ENCODE peak calls at places on chromosomes 7 and 10, in six cellular contexts. M is CD8-positive, alpha-beta memory T cell; D is stimulated activated CD4-positive, alpha-beta T cell treated with anti-CD3 and anti-CD28 coated beads, Interleukin-1b, Interleukin-23, amount 100 ng/mL, for 1 hour; C is NCI-H2081; W is SW 1271; S is occipital lobe. O is an unnamed sample.

GRCh38 chr10:132104471-132105301 is 38.9 kb downstream of the JAKMIP3 start:
- DNase-seq in M (no peak), D (no peak), C (no peak), W (no peak), S (no peak), O (no peak)

GRCh38 chr10:79407811-79408795 is 37.3 kb downstream of the ZCCHC24 start:
- DNase-seq in M (no peak), D (no peak), C (peak), W (no peak), S (no peak), O (no peak)

GRCh38 chr7:30348083-30348560 is 63.7 kb downstream of the ZNRF2 start:
- DNase-seq in M (peak), D (peak), C (no peak), W (peak), S (no peak), O (no peak)

GRCh38 chr7:10889266-10889898 is 84.3 kb upstream of the PHF14 start:
- DNase-seq in M (peak), D (no peak), C (peak), W (peak), S (peak), O (peak)

GRCh38 chr7:117047496-117047895 is 94.2 kb downstream of the ST7 start:
- DNase-seq in M (no peak), D (no peak), C (peak), W (no peak), S (no peak), O (no peak)

GRCh38 chr10:44965104-44965503 is 5.5 kb downstream of the RASSF4 start:
- DNase-seq in M (no peak), D (no peak), C (no peak), W (no peak), S (no peak), O (no peak)

GRCh38 chr10:4176500-4177281 is 391.7 kb upstream of the KLF6 start:
- DNase-seq in M (no peak), D (no peak), C (no peak), W (no peak), S (no peak), O (no peak)

GRCh38 chr10:24255115-24255895 is 46.4 kb downstream of the KIAA1217 start:
- DNase-seq in M (no peak), D (no peak), C (no peak), W (no peak), S (no peak), O (peak)

GRCh38 chr10:116888380-116889055 is 39.2 kb downstream of the ENO4 start:
- DNase-seq in M (no peak), D (no peak), C (no peak), W (peak), S (peak), O (no peak)

GRCh38 chr7:130927062-130927461 is 193.1 kb upstream of the KLF14 start:
- DNase-seq in M (no peak), D (no peak), C (no peak), W (no peak), S (no peak), O (no peak)

GRCh38 chr7:101586078-101586941 is 42.8 kb downstream of the MYL10 start:
- DNase-seq in M (no peak), D (no peak), C (peak), W (no peak), S (no peak), O (no peak)

GRCh38 chr7:157000047-157000726 is 10.3 kb downstream of the MNX1 start:
- DNase-seq in M (no peak), D (no peak), C (no peak), W (no peak), S (no peak), O (peak)

GRCh38 chr10:44300666-44301649 is 83.9 kb downstream of the CXCL12 start:
- DNase-seq in M (no peak), D (no peak), C (no peak), W (peak), S (peak), O (no peak)

O was measured in NCI-H146.